ENCODE peak calls at places on chromosomes 7 and 10, in six cellular contexts. S, A, U, K, Q and W are unnamed samples.

GRCh38 chr10:28089467-28089866 is 90.6 kb upstream of the ODAD2 start:
- DNase-seq in S (no peak), A (no peak), U (no peak), K (no peak), Q (no peak), W (no peak)

GRCh38 chr10:124744047-124744687 is at the start of gene FAM53B:
- DNase-seq in S (peak), A (no peak), U (no peak), K (peak), Q (peak), W (peak)

GRCh38 chr7:5685192-5685591 is 96.3 kb downstream of the RNF216 start:
- DNase-seq in S (no peak), A (no peak), U (no peak), K (no peak), Q (no peak), W (no peak)

GRCh38 chr10:63393050-63393449 is 72.7 kb downstream of the JMJD1C start:
- DNase-seq in S (no peak), A (no peak), U (no peak), K (no peak), Q (no peak), W (no peak)

GRCh38 chr7:29639887-29640600 is 76.4 kb downstream of the PRR15 start:
- DNase-seq in S (no peak), A (no peak), U (no peak), K (no peak), Q (no peak), W (no peak)

GRCh38 chr10:17290226-17290625 is 62.2 kb downstream of the VIM start:
- DNase-seq in S (no peak), A (no peak), U (no peak), K (peak), Q (no peak), W (no peak)

GRCh38 chr10:44030132-44030531 is 354.8 kb downstream of the CXCL12 start:
- DNase-seq in S (no peak), A (no peak), U (no peak), K (peak), Q (peak), W (no peak)

GRCh38 chr10:12617205-12618175 is 268.1 kb downstream of the CAMK1D start:
- DNase-seq in S (no peak), A (peak), U (no peak), K (no peak), Q (no peak), W (no peak)

GRCh38 chr10:62352356-62352963 is 21.7 kb upstream of the ZNF365 start:
- DNase-seq in S (no peak), A (no peak), U (no peak), K (no peak), Q (no peak), W (no peak)

GRCh38 chr7:79290841-79291497 is 162.5 kb downstream of the MAGI2 start:
- DNase-seq in S (no peak), A (no peak), U (no peak), K (no peak), Q (no peak), W (no peak)

GRCh38 chr10:87598700-87599099 is 61.0 kb upstream of the PAPSS2 start:
- DNase-seq in S (no peak), A (no peak), U (no peak), K (no peak), Q (no peak), W (no peak)

GRCh38 chr7:99002827-99003212 is 124.5 kb downstream of the TRRAP start:
- DNase-seq in S (no peak), A (no peak), U (no peak), K (no peak), Q (no peak), W (no peak)

GRCh38 chr7:12719978-12720377 is 32.5 kb downstream of the ARL4A start:
- DNase-seq in S (no peak), A (no peak), U (no peak), K (no peak), Q (no peak), W (no peak)

GRCh38 chr7:2862831-2863361 is 18.8 kb upstream of the GNA12 start:
- DNase-seq in S (no peak), A (no peak), U (no peak), K (no peak), Q (no peak), W (peak)
- TF ChIP-seq TAF1 in S (no peak), A (no peak), U (no peak), K (no peak), Q (no peak), W (no peak)

GRCh38 chr10:1664565-1664964 is 72.8 kb downstream of the ADARB2 start:
- DNase-seq in S (no peak), A (no peak), U (no peak), K (no peak), Q (no peak), W (no peak)
- TF ChIP-seq POLR2AphosphoS5 in S (no peak), A (no peak), U (no peak), K (no peak), Q (no peak), W (no peak)

GRCh38 chr10:24920907-24921881 is 31.2 kb downstream of the PRTFDC1 start:
- DNase-seq in S (no peak), A (peak), U (no peak), K (peak), Q (no peak), W (no peak)
- TF ChIP-seq POLR2A in S (no peak), A (no peak), U (no peak), K (no peak), Q (no peak), W (no peak)

GRCh38 chr10:49385939-49386922 is 9.7 kb downstream of the DRGX start:
- DNase-seq in S (no peak), A (no peak), U (no peak), K (no peak), Q (no peak), W (no peak)

GRCh38 chr10:49384268-49384953 is 11.5 kb downstream of the DRGX start:
- DNase-seq in S (no peak), A (no peak), U (no peak), K (no peak), Q (no peak), W (no peak)

GRCh38 chr10:49388161-49388560 is 7.7 kb downstream of the DRGX start:
- DNase-seq in S (no peak), A (no peak), U (no peak), K (no peak), Q (no peak), W (no peak)

GRCh38 chr10:49389331-49389920 is 6.5 kb downstream of the DRGX start:
- DNase-seq in S (no peak), A (no peak), U (no peak), K (no peak), Q (no peak), W (no peak)

GRCh38 chr10:49387029-49387428 is 8.9 kb downstream of the DRGX start:
- DNase-seq in S (no peak), A (no peak), U (no peak), K (no peak), Q (no peak), W (no peak)
- TF ChIP-seq TAF1 in S (no peak), A (no peak), U (no peak), K (no peak), Q (no peak), W (no peak)

GRCh38 chr10:98259606-98260319 is 8.2 kb downstream of the LOXL4 start:
- DNase-seq in S (no peak), A (no peak), U (no peak), K (peak), Q (no peak), W (no peak)
- TF ChIP-seq POLR2AphosphoS5 in S (no peak), A (no peak), U (no peak), K (no peak), Q (no peak), W (no peak)

GRCh38 chr10:102117391-102118159 is 2.6 kb downstream of the LDB1 start:
- DNase-seq in S (no peak), A (no peak), U (peak), K (peak), Q (peak), W (no peak)
- TF ChIP-seq POLR2A in S (peak), A (peak), U (no peak), K (no peak), Q (no peak), W (no peak)

GRCh38 chr10:11593612-11594011 is 17.8 kb downstream of the USP6NL start:
- DNase-seq in S (no peak), A (no peak), U (no peak), K (no peak), Q (no peak), W (no peak)

GRCh38 chr10:11588878-11589277 is 22.6 kb downstream of the USP6NL start:
- DNase-seq in S (no peak), A (no peak), U (no peak), K (peak), Q (no peak), W (no peak)

GRCh38 chr10:11586170-11586569 is 25.3 kb downstream of the USP6NL start:
- DNase-seq in S (no peak), A (no peak), U (no peak), K (no peak), Q (no peak), W (no peak)

GRCh38 chr10:11589738-11590137 is 21.7 kb downstream of the USP6NL start:
- DNase-seq in S (no peak), A (no peak), U (no peak), K (no peak), Q (no peak), W (no peak)

GRCh38 chr10:11587860-11588259 is 23.6 kb downstream of the USP6NL start:
- DNase-seq in S (no peak), A (no peak), U (no peak), K (no peak), Q (no peak), W (no peak)
- TF ChIP-seq TAF1 in S (no peak), A (no peak), U (no peak), K (no peak), Q (no peak), W (no peak)

GRCh38 chr7:25456467-25457171 is 228.3 kb upstream of the NPVF start:
- DNase-seq in S (no peak), A (no peak), U (no peak), K (no peak), Q (no peak), W (no peak)
- TF ChIP-seq POLR2AphosphoS5 in S (no peak), A (no peak), U (no peak), K (no peak), Q (no peak), W (no peak)

GRCh38 chr7:129613016-129613337 is 1.5 kb downstream of the NRF1 start:
- DNase-seq in S (no peak), A (no peak), U (no peak), K (no peak), Q (no peak), W (no peak)

GRCh38 chr7:129610709-129611245 is 743 bp upstream of the NRF1 start:
- DNase-seq in S (no peak), A (no peak), U (no peak), K (peak), Q (no peak), W (no peak)

GRCh38 chr7:129612112-129613015 is 844 bp downstream of the NRF1 start:
- DNase-seq in S (no peak), A (no peak), U (no peak), K (peak), Q (peak), W (peak)

GRCh38 chr7:129609666-129610065 is 1.9 kb upstream of the NRF1 start:
- DNase-seq in S (no peak), A (no peak), U (no peak), K (no peak), Q (no peak), W (no peak)

DNA sequence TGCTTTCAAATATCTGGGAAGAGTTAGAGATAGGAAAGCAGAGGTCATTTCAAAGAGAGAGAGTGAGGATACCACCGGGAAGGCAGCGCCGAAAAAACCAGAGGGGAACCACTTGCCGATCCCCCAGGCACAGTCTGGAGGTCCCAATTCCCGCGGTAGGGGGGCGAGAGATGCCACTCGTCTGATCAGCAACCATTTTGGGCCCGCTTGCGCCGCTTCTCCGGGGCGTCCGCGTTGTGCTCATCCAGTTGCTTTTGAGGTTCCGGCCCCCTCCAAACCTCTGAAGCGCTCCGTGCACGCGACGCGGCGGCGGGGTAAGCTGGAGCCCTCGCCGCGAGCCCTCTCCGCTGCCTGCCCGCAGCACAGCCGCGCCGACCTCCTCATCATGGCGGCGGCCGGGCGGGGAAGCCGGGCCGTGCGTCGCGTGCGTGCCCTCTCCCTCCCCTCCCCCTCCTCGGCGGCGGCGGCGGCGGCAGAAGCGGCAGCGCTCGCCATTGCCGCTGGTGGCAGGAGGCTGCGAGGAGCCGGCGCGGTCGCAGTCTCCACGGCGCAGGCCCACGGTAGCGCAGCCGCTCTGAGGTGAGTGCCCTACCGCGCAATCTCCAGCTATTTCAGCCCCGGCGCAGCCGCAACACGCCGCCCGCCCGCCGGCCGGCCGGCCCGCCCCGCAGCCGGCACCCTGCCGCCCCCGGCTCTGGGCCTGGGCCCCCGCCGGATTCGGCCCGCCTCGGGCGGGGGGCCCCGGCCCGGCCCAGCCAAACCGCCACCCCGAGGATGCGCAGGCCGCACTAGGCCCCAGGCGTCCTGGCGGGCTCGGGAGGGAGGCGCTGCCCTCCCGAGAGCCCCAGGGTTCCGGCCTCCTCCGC is at the start of gene NRF1:
- DNase-seq in S (peak), A (peak), U (peak), K (peak), Q (peak), W (peak)
- TF ChIP-seq POLR2A in S (peak), A (peak), U (peak), K (peak), Q (peak), W (peak)

DNA sequence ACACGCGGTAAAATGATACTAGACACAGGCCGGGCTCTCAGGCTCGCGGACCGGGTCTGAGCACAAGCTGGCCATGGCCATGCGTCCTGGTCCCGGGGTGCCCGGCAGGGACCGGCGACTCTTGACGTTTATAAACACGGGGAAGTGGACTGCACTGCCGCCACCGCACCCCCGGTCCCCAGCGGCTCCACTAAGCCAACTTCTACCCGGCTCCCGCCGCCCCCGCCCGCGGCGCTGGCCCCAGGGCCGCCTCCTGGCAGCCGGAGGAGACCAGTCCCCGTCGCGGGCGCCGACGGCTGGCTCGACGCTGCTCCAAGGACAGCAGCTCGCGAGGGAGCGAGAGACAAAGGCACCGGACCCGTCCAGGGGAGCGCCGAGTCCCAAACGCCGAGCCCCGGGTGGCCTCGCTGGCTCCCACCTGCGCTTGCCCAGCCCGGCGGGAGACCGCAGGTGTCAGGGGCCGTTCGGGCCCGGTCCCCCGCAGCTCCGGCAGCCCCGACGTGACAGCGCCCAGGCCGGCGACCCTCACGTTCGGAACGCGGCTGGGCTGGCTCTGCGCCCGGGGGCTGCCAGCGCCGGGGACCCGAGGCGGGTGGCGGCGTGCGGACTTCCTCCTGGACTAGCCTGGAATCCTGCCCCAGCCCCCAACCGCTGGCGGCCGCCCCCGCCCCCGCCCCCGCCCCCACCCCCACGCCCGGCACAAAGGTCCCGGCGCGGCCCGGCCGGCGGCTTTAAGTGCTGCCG is 517 bp downstream of the ITGB1 start:
- DNase-seq in S (no peak), A (no peak), U (no peak), K (peak), Q (peak), W (no peak)
- TF ChIP-seq TAF1 in S (no peak), A (no peak), U (peak), K (peak), Q (peak), W (no peak)